ENCODE peak calls at places on chromosomes 7 and 10, in five cellular contexts. R is fibroblast of lung, B is PC-3, K is mammary epithelial cell, V is A673. C is an unnamed sample.

GRCh38 chr7:81676813-81677212 is 93.0 kb downstream of the HGF start:
- DNase-seq in V (no peak), K (peak; percentile 52), R (peak; percentile 70), B (no peak), C (no peak)

GRCh38 chr7:28411876-28412662 is at the start of gene CREB5:
- DNase-seq in B (peak; percentile 36), K (no peak), V (no peak), R (no peak), C (no peak)

GRCh38 chr7:129644634-129645230 is 33.2 kb downstream of the NRF1 start:
- DNase-seq in V (peak; percentile 77), B (peak; percentile 67), K (peak; percentile 35), R (peak; percentile 50), C (no peak)

GRCh38 chr10:103493911-103494877 is 689 bp downstream of the NEURL1 start:
- DNase-seq in R (no peak), V (no peak), K (no peak), B (no peak), C (no peak)

GRCh38 chr7:25002826-25003225 is 22.8 kb upstream of the OSBPL3 start:
- DNase-seq in V (no peak), B (no peak), R (no peak), K (no peak), C (no peak)

GRCh38 chr10:124685251-124685650 is 58.9 kb downstream of the FAM53B start:
- DNase-seq in V (no peak), R (peak; percentile 25), B (no peak), K (no peak), C (peak; percentile 87)

GRCh38 chr10:87715727-87716670 is 56.3 kb downstream of the PAPSS2 start:
- DNase-seq in K (no peak), B (no peak), V (no peak), R (no peak), C (no peak)

GRCh38 chr10:97499561-97500296 is 1.0 kb downstream of the UBTD1 start:
- DNase-seq in K (peak; percentile 35), V (peak; percentile 33), R (peak; percentile 62), B (peak; percentile 31), C (no peak)

GRCh38 chr7:111364413-111364812 is 197.9 kb downstream of the IMMP2L start:
- DNase-seq in V (no peak), B (peak; percentile 81), R (peak; percentile 25), K (peak; percentile 94), C (no peak)

GRCh38 chr7:4733936-4734528 is 41.4 kb upstream of the AP5Z1 start:
- DNase-seq in V (no peak), B (no peak), R (peak; percentile 28), K (no peak), C (peak; percentile 85)

GRCh38 chr10:122419016-122419415 is 35.4 kb upstream of the ARMS2 start:
- DNase-seq in K (no peak), V (no peak), R (no peak), B (no peak), C (no peak)

GRCh38 chr7:97844036-97844435 is 28.2 kb downstream of the ASNS start:
- DNase-seq in R (no peak), V (peak; percentile 3), B (peak; percentile 38), K (no peak), C (no peak)

GRCh38 chr10:114260366-114260765 is 21.3 kb downstream of the VWA2 start:
- DNase-seq in K (no peak), V (no peak), R (peak; percentile 24), B (no peak), C (no peak)

GRCh38 chr7:43577485-43577951 is 5.4 kb upstream of the STK17A start:
- DNase-seq in R (peak; percentile 69), B (no peak), K (peak; percentile 80), V (no peak), C (peak; percentile 93)

GRCh38 chr7:36391436-36392198 is 2.0 kb downstream of the ANLN start:
- DNase-seq in B (peak; percentile 47), R (no peak), V (no peak), K (peak; percentile 54), C (no peak)

GRCh38 chr7:120079704-120080103 is 193.3 kb upstream of the KCND2 start:
- DNase-seq in R (no peak), B (no peak), V (no peak), K (no peak), C (no peak)

GRCh38 chr10:6014241-6014761 is 37.0 kb upstream of the IL15RA start:
- DNase-seq in V (peak; percentile 57), R (peak; percentile 18), K (peak; percentile 32), B (peak; percentile 59), C (peak; percentile 54)

GRCh38 chr7:98329974-98330373 is 48.5 kb downstream of the BRI3 start:
- DNase-seq in R (peak; percentile 87), B (no peak), K (no peak), V (no peak), C (no peak)

GRCh38 chr10:124661661-124662180 is 82.5 kb downstream of the FAM53B start:
- DNase-seq in B (no peak), R (no peak), K (no peak), V (no peak), C (no peak)

GRCh38 chr10:132961864-132962622 is 19.7 kb upstream of the CFAP46 start:
- DNase-seq in K (peak; percentile 56), B (peak; percentile 69), V (peak; percentile 72), R (peak; percentile 71), C (no peak)

GRCh38 chr10:109698888-109699685 is 224.2 kb downstream of the XPNPEP1 start:
- DNase-seq in R (no peak), K (no peak), B (no peak), V (no peak), C (no peak)

GRCh38 chr7:123425246-123425645 is 109.1 kb downstream of the IQUB start:
- DNase-seq in B (peak; percentile 68), K (peak; percentile 62), V (no peak), R (no peak), C (no peak)

GRCh38 chr10:77159538-77160110 is 478.0 kb downstream of the KCNMA1 start:
- DNase-seq in K (peak; percentile 9), V (no peak), B (no peak), R (peak; percentile 96), C (no peak)

GRCh38 chr7:36296284-36296683 is 93.4 kb upstream of the ANLN start:
- DNase-seq in B (no peak), K (no peak), V (no peak), R (no peak), C (no peak)

GRCh38 chr10:6878067-6878412 is 298.0 kb upstream of the PRKCQ start:
- DNase-seq in K (peak; percentile 18), V (peak; percentile 14), B (no peak), R (peak; percentile 32), C (no peak)

GRCh38 chr10:84818956-84819355 is 490.6 kb downstream of the CCSER2 start:
- DNase-seq in B (no peak), K (no peak), R (no peak), V (no peak), C (no peak)

GRCh38 chr10:116470768-116471415 is 43.2 kb downstream of the PNLIPRP3 start:
- DNase-seq in B (peak; percentile 45), V (peak; percentile 56), K (peak; percentile 63), R (peak; percentile 13), C (no peak)
- TF ChIP-seq CTCF in B (peak; percentile 55), V (peak; percentile 66), K (peak; percentile 59), R (no peak), C (peak; percentile 36)

DNA sequence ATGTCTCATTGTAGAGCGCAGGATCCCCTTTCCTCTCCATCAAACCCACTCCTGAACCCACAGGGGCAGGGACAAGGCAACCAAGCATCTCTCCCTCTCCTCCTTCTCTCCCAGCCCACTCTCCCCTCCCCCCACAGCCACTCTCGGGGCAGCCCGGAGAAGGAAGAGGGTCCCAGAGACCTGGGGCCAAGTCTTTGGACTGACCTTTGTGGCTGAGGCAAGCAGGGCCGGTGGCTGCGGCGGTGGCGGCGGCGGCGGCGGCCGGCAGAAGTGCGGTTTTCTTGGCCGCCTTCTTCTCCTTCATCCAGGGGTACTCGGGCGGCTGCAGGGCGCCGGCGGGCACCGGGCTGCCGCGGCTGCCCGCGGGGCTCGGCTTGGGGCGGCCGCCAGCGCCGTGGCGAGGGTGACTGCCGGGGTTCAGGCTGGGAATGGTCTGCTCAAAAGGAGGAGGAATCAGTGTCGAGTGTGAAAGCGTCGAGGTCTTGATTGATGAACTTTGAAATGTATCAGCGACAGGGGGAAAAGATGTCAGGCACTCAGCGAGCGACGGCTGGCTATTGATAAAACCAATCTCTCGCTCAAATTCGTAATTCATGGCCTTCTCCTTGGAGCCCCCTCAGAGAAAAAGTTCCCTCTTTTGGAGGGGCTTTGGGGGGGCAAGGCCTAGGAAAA is 441 bp downstream of the HOXA2 start:
- DNase-seq in B (no peak), V (no peak), R (peak; percentile 47), K (no peak), C (no peak)
- TF ChIP-seq EZH2 in B (no peak), V (peak; percentile 66), R (no peak), K (no peak), C (no peak)

GRCh38 chr10:112758961-112759360 is 191.1 kb upstream of the TCF7L2 start:
- DNase-seq in R (no peak), K (no peak), B (no peak), V (no peak), C (no peak)

GRCh38 chr10:112754001-112754411 is 196.0 kb upstream of the TCF7L2 start:
- DNase-seq in V (peak; percentile 49), B (no peak), K (peak; percentile 16), R (peak; percentile 23), C (no peak)

GRCh38 chr10:112752268-112752667 is 197.8 kb upstream of the TCF7L2 start:
- DNase-seq in R (peak; percentile 36), K (no peak), B (no peak), V (no peak), C (no peak)

GRCh38 chr10:112756118-112756512 is 193.9 kb upstream of the TCF7L2 start:
- DNase-seq in V (no peak), R (no peak), B (no peak), K (no peak), C (no peak)

DNA sequence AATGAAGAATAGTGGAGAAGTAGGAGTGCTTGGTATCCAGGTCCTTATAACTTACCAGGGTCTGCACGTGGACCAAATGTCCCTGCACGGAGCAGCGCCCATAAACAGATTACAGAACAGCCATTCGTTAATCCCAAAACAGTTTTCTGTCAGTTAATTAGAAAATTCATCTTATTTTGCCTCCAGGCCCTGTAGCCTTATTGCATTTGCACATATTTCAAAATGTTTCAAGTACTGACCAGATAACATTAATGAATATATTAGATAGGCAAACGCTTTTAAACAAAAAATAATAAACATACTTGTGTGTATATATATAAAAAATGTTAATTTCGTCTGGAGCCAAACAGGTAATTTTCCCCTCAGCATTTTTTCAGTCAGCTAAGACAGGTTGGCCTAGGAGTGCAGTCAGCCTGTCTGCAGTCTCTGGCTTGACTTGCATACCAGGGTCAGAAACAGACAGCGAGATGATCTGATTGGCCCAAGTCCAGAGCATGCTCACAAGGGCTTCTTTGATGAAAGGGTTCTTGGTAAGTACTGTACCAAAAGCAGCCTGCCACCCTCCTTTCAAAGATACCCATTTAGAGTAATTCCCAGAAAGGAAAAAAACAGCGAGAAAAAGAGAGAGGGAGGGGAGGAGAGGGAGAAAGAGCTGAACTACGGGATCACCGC is 194.5 kb upstream of the TCF7L2 start:
- DNase-seq in R (peak; percentile 19), B (no peak), K (no peak), V (no peak), C (no peak)
- H3K27ac ChIP-seq in R (no peak overlapping the region), B (no peak overlapping the region), K (no peak overlapping the region), V (no peak overlapping the region), C (no peak overlapping the region)

DNA sequence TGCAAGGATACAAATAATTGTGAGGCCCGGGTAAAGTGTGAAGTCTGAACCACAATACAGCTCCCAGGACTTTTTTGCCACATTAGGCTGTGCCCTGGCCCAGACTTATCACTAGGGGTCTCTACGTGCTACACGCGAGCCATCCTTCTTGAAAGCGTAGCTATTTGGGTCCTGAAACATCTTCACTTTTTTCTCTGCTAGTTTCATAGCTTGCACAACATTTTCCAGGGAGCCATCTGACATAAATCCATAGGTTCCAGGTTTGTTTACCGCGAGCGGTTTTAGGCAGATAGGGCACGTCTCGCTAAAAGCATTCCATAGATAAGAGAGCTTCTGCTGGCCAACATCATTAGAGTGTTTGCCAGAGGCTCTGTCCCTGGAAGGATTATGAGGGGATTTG is 226.5 kb downstream of the RPS24 start:
- DNase-seq in V (no peak), K (no peak), R (no peak), B (no peak), C (no peak)
- TF ChIP-seq CTCF in V (peak; percentile 31), K (no peak), R (peak; percentile 33), B (peak; percentile 21), C (peak; percentile 31)